ENCODE peak calls at places on chromosomes 16 and 17, in five cellular contexts. N is endodermal cell, E is AG09309, X is GM12865, I is heart right ventricle. B is an unnamed sample.
A peak's percentile ranks its signal among the peaks of the same experiment; 100 is the strongest.

GRCh38 chr16:57701759-57702371 is 7.3 kb downstream of the DRC7 start:
- DNase-seq in N (no peak), E (no peak), X (no peak), I (no peak), B (peak; percentile 52)

GRCh38 chr16:50644730-50645129 is 36.4 kb downstream of the SNX20 start:
- DNase-seq in N (peak; percentile 73), E (peak; percentile 4), X (peak; percentile 48), I (peak; percentile 13), B (no peak)

GRCh38 chr17:63534816-63535455 is 11.8 kb downstream of the KCNH6 start:
- DNase-seq in N (no peak), E (no peak), X (no peak), I (no peak), B (no peak)

GRCh38 chr17:57739402-57740224 is 5.5 kb downstream of the CCDC182 start:
- DNase-seq in N (peak; percentile 82), E (no peak), X (peak; percentile 52), I (no peak), B (no peak)

GRCh38 chr16:56565023-56565477 is at the start of gene MT4:
- DNase-seq in N (no peak), E (no peak), X (no peak), I (no peak), B (no peak)

GRCh38 chr17:60141111-60142018 is 8.4 kb upstream of the CA4 start:
- DNase-seq in N (peak; percentile 83), E (no peak), X (no peak), I (no peak), B (no peak)

GRCh38 chr16:13153696-13154095 is 252.3 kb downstream of the SHISA9 start:
- DNase-seq in N (no peak), E (no peak), X (no peak), I (no peak), B (no peak)

GRCh38 chr17:30819941-30820705 is 4.4 kb downstream of the CRLF3 start:
- DNase-seq in N (no peak), E (no peak), X (no peak), I (no peak), B (no peak)

GRCh38 chr16:26795184-26795583 is 271.5 kb upstream of the C16orf82 start:
- DNase-seq in N (peak; percentile 69), E (no peak), X (peak; percentile 24), I (no peak), B (no peak)

GRCh38 chr17:2215616-2216364 is 87.8 kb downstream of the SMG6 start:
- DNase-seq in N (peak; percentile 78), E (peak; percentile 83), X (peak; percentile 93), I (peak; percentile 81), B (no peak)
- TF ChIP-seq CTCF in N (no peak), E (no peak), X (no peak), I (no peak), B (no peak)

GRCh38 chr17:79776378-79777165 is 1.4 kb upstream of the CBX2 start:
- DNase-seq in N (no peak), E (no peak), X (no peak), I (no peak), B (no peak)
- H3K4me3 ChIP-seq in N (peak overlapping the region; percentile 71), E (no peak overlapping the region), X (no peak overlapping the region), I (no peak overlapping the region), B (no peak overlapping the region)

GRCh38 chr17:49585422-49586027 is 9.9 kb downstream of the NXPH3 start:
- DNase-seq in N (peak; percentile 94), E (no peak), X (no peak), I (no peak), B (no peak)
- TF ChIP-seq CTCF in N (peak; percentile 74), E (peak; percentile 6), X (no peak), I (no peak), B (no peak)

DNA sequence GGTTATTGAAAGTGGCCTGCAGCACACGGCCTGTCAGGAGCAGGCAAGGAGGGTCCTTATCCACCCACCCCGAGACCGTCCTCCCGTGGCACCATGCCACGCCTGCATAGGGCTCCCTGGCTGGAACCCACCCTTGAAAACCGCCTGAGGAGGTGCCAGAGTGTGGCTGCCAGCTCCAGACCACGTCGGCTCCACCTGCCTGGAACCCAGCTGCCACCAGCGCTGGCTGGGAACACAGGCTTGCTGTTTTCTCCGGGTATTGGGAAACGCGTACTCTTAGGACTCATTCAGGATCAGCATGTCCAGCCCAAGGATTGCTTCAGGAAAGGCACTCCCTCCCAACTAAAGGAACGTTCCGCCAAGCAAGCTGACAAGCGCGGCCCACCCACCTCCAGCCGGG is 6.7 kb downstream of the ARL16 start:
- DNase-seq in N (peak; percentile 46), E (no peak), X (no peak), I (no peak), B (no peak)
- H3K4me3 ChIP-seq in N (no peak overlapping the region), E (no peak overlapping the region), X (no peak overlapping the region), I (no peak overlapping the region), B (no peak overlapping the region)

GRCh38 chr16:71282943-71283342 is 6.3 kb downstream of the CMTR2 start:
- DNase-seq in N (no peak), E (no peak), X (no peak), I (no peak), B (no peak)
- TF ChIP-seq CTCF in N (no peak), E (no peak), X (no peak), I (no peak), B (no peak)

B was measured in coronary artery.